ENCODE peak calls at places on chromosomes 5 and 9, in five cellular contexts. R, F, Q, J and X are unnamed samples.

GRCh38 chr5:96081276-96081858 is 119.7 kb upstream of the ELL2 start:
- DNase-seq in F (no peak), R (no peak), Q (no peak), J (no peak), X (no peak)

GRCh38 chr5:138722518-138722917 is 30.7 kb upstream of the CTNNA1 start:
- DNase-seq in R (no peak), F (no peak), Q (no peak), J (no peak), X (no peak)

GRCh38 chr5:142547445-142548374 is 138.2 kb downstream of the FGF1 start:
- DNase-seq in Q (peak), R (no peak), F (no peak), J (no peak), X (no peak)

GRCh38 chr5:45288746-45289145 is 407.4 kb downstream of the HCN1 start:
- DNase-seq in R (no peak), Q (no peak), J (no peak), F (no peak), X (no peak)

GRCh38 chr9:135565141-135565628 is 3.6 kb downstream of the PAEP start:
- DNase-seq in R (no peak), J (no peak), F (no peak), Q (no peak), X (no peak)

GRCh38 chr5:88678780-88679491 is 204.0 kb downstream of the MEF2C start:
- DNase-seq in J (no peak), F (no peak), R (no peak), Q (peak), X (no peak)

GRCh38 chr5:3339092-3339797 is 256.4 kb upstream of the IRX1 start:
- DNase-seq in Q (no peak), F (no peak), R (no peak), J (no peak), X (no peak)

GRCh38 chr5:159906957-159907356 is 9.3 kb upstream of the ADRA1B start:
- DNase-seq in Q (no peak), F (no peak), J (no peak), R (no peak), X (no peak)

GRCh38 chr5:181260720-181261319 is at the start of gene TRIM52:
- DNase-seq in R (peak), J (peak), Q (peak), F (peak), X (peak)

GRCh38 chr5:83015676-83016075 is 61.5 kb downstream of the TMEM167A start:
- DNase-seq in F (no peak), J (no peak), Q (no peak), R (no peak), X (no peak)

GRCh38 chr9:129458155-129458661 is 162.7 kb downstream of the C9orf50 start:
- DNase-seq in R (no peak), F (peak), Q (no peak), J (no peak), X (peak)

GRCh38 chr5:2617461-2617860 is 134.0 kb downstream of the IRX2 start:
- DNase-seq in F (no peak), J (no peak), Q (no peak), R (no peak), X (no peak)

GRCh38 chr9:136944094-136944518 is 432 bp downstream of the FBXW5 start:
- DNase-seq in R (no peak), Q (peak), F (peak), J (peak), X (peak)

GRCh38 chr5:115271295-115272060 is 8.8 kb upstream of the PGGT1B start:
- DNase-seq in J (no peak), Q (no peak), F (no peak), R (no peak), X (no peak)

GRCh38 chr9:128162215-128163026 is 2.4 kb downstream of the BBLN start:
- DNase-seq in R (no peak), F (no peak), Q (peak), J (no peak), X (peak)

DNA sequence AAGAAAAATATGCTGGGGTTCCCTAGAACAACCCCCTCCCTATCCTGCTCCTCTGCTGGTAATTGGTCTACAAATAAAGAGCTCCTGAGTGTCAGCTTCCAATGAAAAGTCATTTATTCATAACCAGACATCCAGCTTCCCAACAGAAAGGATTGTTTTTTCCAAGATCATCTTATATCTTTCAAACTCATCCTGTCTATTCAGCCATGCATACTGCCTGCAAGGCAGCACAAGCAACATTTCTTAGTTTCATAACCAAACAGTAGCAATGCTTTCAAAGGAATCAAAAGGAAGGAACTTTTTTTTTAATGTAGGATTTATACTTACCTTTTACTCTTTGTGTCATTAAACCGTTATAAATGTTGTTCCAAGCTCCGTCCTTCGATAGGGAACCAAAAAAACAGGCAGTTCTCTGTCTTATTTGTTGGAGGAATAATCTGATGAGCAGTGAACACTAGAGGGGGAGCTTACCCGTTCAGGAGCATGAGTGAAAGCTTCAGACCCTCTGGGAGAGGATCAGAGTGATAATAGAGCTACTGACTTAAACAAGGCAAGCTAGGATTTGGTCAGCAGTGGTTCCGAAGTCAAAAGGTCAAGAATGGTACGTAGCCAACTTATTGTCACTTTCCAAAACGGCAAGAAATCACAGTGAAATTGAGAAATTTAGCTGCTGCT is 893.1 kb downstream of the NR2F1-AS1 start:
- DNase-seq in F (no peak), R (peak), Q (peak), J (no peak), X (no peak)
- TF ChIP-seq CTCF in F (no peak), R (peak), Q (peak), J (no peak), X (no peak)

DNA sequence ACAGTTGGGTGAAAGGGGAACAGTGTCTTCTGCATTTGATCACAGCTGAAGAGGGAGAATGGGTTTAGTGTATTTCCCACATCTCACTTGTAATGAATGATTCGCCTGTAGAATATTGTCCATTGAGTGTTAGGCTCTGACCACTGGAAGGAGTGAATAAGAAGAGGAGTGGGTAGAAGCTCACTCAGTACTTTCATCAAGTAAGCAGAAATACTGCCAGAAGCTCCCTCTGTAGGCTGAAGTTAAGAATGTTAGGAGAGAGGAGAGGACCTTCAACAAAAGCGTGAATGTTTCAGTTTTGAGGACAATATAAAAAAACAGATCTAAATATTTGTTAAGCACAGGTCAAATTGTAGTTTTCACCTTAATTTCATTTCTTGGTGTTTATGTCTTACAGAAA is 27.5 kb downstream of the FSD1L start:
- DNase-seq in Q (peak), F (no peak), J (no peak), R (no peak), X (no peak)
- TF ChIP-seq CTCF in Q (peak), F (no peak), J (peak), R (peak), X (peak)

GRCh38 chr9:11319477-11320060 is 706.8 kb upstream of the PTPRD start:
- DNase-seq in Q (peak), J (no peak), R (no peak), F (no peak), X (no peak)
- TF ChIP-seq CTCF in Q (peak), J (peak), R (peak), F (no peak), X (peak)

GRCh38 chr5:912356-913091 is 19.8 kb downstream of the TRIP13 start:
- DNase-seq in R (no peak), F (no peak), J (no peak), Q (peak), X (no peak)
- TF ChIP-seq CTCF in R (peak), F (no peak), J (no peak), Q (peak), X (no peak)

GRCh38 chr9:89172398-89172797 is 6.2 kb downstream of the SHC3 start:
- DNase-seq in Q (no peak), J (no peak), F (no peak), R (no peak), X (no peak)
- TF ChIP-seq CTCF in Q (no peak), J (no peak), F (no peak), R (no peak), X (no peak)

GRCh38 chr9:88590558-88591146 is 55.7 kb downstream of the NXNL2 start:
- DNase-seq in Q (no peak), R (no peak), F (no peak), J (no peak), X (no peak)
- TF ChIP-seq CTCF in Q (peak), R (no peak), F (no peak), J (no peak), X (no peak)

DNA sequence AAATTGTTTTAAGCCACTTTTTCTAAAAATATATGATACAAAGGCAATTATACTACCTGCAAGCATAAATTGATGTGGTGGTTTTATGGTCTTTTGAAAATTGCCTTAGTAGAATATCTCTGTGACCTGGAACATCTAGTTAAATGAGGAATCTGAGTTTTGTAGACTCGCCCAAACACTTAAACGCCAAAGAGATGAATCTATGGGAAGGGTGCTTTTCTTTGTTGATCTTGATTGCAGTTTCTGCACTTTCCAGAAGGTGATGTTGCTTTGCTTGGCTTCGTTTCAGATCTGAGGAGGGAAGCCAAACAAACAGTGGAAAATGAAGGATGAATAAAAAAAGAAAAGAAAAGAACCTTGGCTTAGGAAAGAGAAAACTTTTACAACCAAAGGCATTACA is 1021.3 kb downstream of the NR2F1-AS1 start:
- DNase-seq in R (no peak), J (no peak), F (no peak), Q (peak), X (no peak)
- TF ChIP-seq CTCF in R (no peak), J (no peak), F (no peak), Q (peak), X (no peak)

GRCh38 chr9:35488566-35489312 is 1.2 kb upstream of the RUSC2 start:
- DNase-seq in Q (no peak), R (no peak), J (no peak), F (no peak), X (peak)

GRCh38 chr9:35490155-35490909 is 421 bp downstream of the RUSC2 start:
- DNase-seq in Q (no peak), J (no peak), F (no peak), R (peak), X (no peak)

GRCh38 chr9:35488019-35488418 is 1.9 kb upstream of the RUSC2 start:
- DNase-seq in Q (no peak), F (no peak), J (no peak), R (no peak), X (no peak)

GRCh38 chr9:35490910-35491465 is 1.1 kb downstream of the RUSC2 start:
- DNase-seq in J (no peak), Q (peak), R (no peak), F (no peak), X (no peak)

DNA sequence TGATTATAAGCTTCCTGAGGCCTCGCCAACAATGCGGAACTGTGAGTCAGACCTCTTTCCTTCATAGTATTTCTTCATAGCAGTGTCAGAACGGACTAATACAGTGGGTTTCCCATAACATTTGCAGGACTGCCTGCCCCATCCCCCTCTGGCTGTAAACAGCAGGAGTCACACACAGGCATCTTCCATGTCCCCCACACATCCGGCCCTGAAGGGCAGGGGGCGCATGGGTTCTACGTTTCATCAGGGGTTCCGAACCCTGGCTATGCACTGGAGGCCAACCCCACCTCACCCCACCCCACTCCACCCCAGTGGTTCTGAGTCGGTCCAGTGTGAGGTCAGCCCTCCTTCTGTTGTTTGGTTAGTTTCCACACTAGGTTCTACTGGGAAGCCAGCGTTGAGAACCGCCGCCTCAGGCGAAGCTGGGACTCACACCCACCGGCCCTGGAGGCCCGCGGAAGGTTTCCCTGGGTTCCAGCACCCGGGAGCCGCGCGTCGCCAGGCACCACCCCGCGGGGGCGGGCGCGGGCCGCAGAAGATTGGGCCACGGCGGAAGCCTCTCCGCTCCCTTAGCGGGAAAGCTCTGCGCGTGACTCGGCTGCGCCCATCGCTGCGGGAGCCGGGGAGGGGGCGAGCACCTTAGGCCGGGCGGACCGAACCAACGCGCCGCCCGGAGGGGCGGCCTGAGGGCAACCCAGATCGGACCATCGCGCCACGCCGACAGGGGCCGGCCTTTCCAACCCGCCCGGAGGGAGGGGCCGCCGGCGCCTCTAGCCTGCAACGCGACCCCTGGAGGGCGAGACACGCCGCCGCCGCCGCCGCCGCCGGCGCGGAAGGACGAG is at the start of gene RUSC2:
- DNase-seq in R (peak), F (peak), Q (peak), J (peak), X (peak)
- TF ChIP-seq CTCF in R (peak), F (no peak), Q (peak), J (no peak), X (peak)